ENCODE peak calls at places on chromosomes 5 and 9, in four cellular contexts. One of them, this sample, is unnamed.

GRCh38 chr9:16336833-16337232 is 533.6 kb downstream of the BNC2 start:
- DNase-seq in ovary: no peak
- DNase-seq in fibroblast of mammary gland: no peak
- DNase-seq in AG04449: no peak
- DNase-seq in this sample: no peak

GRCh38 chr5:95365302-95366095 is 25.7 kb upstream of the FAM81B start:
- DNase-seq in ovary: no peak
- DNase-seq in fibroblast of mammary gland: no peak
- DNase-seq in AG04449: no peak
- DNase-seq in this sample: no peak

GRCh38 chr5:134083517-134083916 is 31.0 kb upstream of the TCF7 start:
- DNase-seq in ovary: no peak
- DNase-seq in fibroblast of mammary gland: no peak
- DNase-seq in AG04449: no peak
- DNase-seq in this sample: no peak

GRCh38 chr5:141960449-141961323 is 2.7 kb upstream of the PCDH12 start:
- DNase-seq in ovary: peak
- DNase-seq in fibroblast of mammary gland: peak
- DNase-seq in AG04449: peak
- DNase-seq in this sample: peak

GRCh38 chr5:143594913-143595818 is 191.7 kb upstream of the NR3C1 start:
- DNase-seq in ovary: no peak
- DNase-seq in fibroblast of mammary gland: peak
- DNase-seq in AG04449: no peak
- DNase-seq in this sample: peak

GRCh38 chr5:35815089-35815936 is 41.4 kb upstream of the IL7R start:
- DNase-seq in ovary: no peak
- DNase-seq in fibroblast of mammary gland: no peak
- DNase-seq in AG04449: no peak
- DNase-seq in this sample: peak

GRCh38 chr5:81639556-81639955 is 111.3 kb downstream of the SSBP2 start:
- DNase-seq in ovary: no peak
- DNase-seq in fibroblast of mammary gland: no peak
- DNase-seq in AG04449: no peak
- DNase-seq in this sample: peak

GRCh38 chr9:70614786-70615565 is 200.5 kb upstream of the KLF9 start:
- DNase-seq in ovary: no peak
- DNase-seq in fibroblast of mammary gland: no peak
- DNase-seq in AG04449: no peak
- DNase-seq in this sample: no peak

GRCh38 chr5:1415626-1416360 is 29.4 kb downstream of the SLC6A3 start:
- DNase-seq in ovary: no peak
- DNase-seq in fibroblast of mammary gland: no peak
- DNase-seq in AG04449: no peak
- DNase-seq in this sample: no peak

GRCh38 chr5:83988293-83988685 is 267.6 kb upstream of the HAPLN1 start:
- DNase-seq in ovary: no peak
- DNase-seq in fibroblast of mammary gland: no peak
- DNase-seq in AG04449: no peak
- DNase-seq in this sample: no peak

GRCh38 chr5:93789173-93790070 is 48.0 kb upstream of the POU5F2 start:
- DNase-seq in ovary: no peak
- DNase-seq in fibroblast of mammary gland: peak
- DNase-seq in AG04449: peak
- DNase-seq in this sample: peak

GRCh38 chr5:33462456-33462855 is 21.7 kb downstream of the TARS1 start:
- DNase-seq in ovary: no peak
- DNase-seq in fibroblast of mammary gland: peak
- DNase-seq in AG04449: no peak
- DNase-seq in this sample: no peak

GRCh38 chr9:130701059-130702022 is 7.8 kb downstream of the EXOSC2 start:
- DNase-seq in ovary: peak
- DNase-seq in fibroblast of mammary gland: peak
- DNase-seq in AG04449: peak
- DNase-seq in this sample: peak

GRCh38 chr5:124746916-124747769 is 704 bp upstream of the ZNF608 start:
- DNase-seq in ovary: peak
- DNase-seq in fibroblast of mammary gland: peak
- DNase-seq in AG04449: no peak
- DNase-seq in this sample: peak

GRCh38 chr5:79236364-79236969 is 536 bp downstream of the JMY start:
- DNase-seq in ovary: no peak
- DNase-seq in fibroblast of mammary gland: no peak
- DNase-seq in AG04449: no peak
- DNase-seq in this sample: peak

GRCh38 chr9:103319979-103320378 is 324.8 kb downstream of the CYLC2 start:
- DNase-seq in ovary: no peak
- DNase-seq in fibroblast of mammary gland: no peak
- DNase-seq in AG04449: no peak
- DNase-seq in this sample: no peak

GRCh38 chr5:65828507-65828906 is 97.9 kb upstream of the ERBIN start:
- DNase-seq in ovary: no peak
- DNase-seq in fibroblast of mammary gland: peak
- DNase-seq in AG04449: no peak
- DNase-seq in this sample: no peak

GRCh38 chr9:754150-754931 is 87.2 kb upstream of the DMRT1 start:
- DNase-seq in ovary: no peak
- DNase-seq in fibroblast of mammary gland: no peak
- DNase-seq in AG04449: no peak
- DNase-seq in this sample: no peak
- TF ChIP-seq CTCF in ovary: no peak
- TF ChIP-seq CTCF in fibroblast of mammary gland: no peak
- TF ChIP-seq CTCF in AG04449: no peak
- TF ChIP-seq CTCF in this sample: no peak

DNA sequence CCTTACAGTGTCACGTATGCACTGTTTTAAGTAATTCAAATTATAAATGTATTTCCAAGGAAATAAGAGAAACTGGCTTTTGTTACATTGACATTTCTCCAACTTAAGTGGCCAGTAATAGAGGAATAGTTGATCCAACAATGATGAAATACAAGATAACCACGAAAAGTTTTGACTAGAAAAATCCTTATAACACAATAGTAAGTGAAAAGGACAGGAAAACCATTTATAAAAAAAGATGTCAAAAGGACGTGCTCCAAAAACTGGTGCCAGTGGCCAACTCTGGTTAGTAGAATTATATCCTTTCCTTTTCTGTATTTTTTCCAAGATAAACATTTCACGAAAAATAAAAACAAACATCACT is 210.9 kb downstream of the GAPVD1 start:
- DNase-seq in ovary: no peak
- DNase-seq in fibroblast of mammary gland: no peak
- DNase-seq in AG04449: no peak
- DNase-seq in this sample: no peak
- H3K4me3 ChIP-seq in ovary: no peak
- H3K4me3 ChIP-seq in fibroblast of mammary gland: no peak
- H3K4me3 ChIP-seq in AG04449: no peak
- H3K4me3 ChIP-seq in this sample: no peak

GRCh38 chr5:135977375-135977928 is 22.7 kb upstream of the LECT2 start:
- DNase-seq in ovary: no peak
- DNase-seq in fibroblast of mammary gland: no peak
- DNase-seq in AG04449: no peak
- DNase-seq in this sample: peak
- TF ChIP-seq CTCF in ovary: no peak
- TF ChIP-seq CTCF in fibroblast of mammary gland: peak
- TF ChIP-seq CTCF in AG04449: peak
- TF ChIP-seq CTCF in this sample: peak

GRCh38 chr5:149195337-149195887 is 54.1 kb downstream of the ABLIM3 start:
- DNase-seq in ovary: no peak
- DNase-seq in fibroblast of mammary gland: no peak
- DNase-seq in AG04449: no peak
- DNase-seq in this sample: no peak
- H3K4me3 ChIP-seq in ovary: no peak
- H3K4me3 ChIP-seq in fibroblast of mammary gland: no peak
- H3K4me3 ChIP-seq in AG04449: no peak
- H3K4me3 ChIP-seq in this sample: no peak

GRCh38 chr5:100623719-100624118 is 88.5 kb downstream of the FAM174A start:
- DNase-seq in ovary: no peak
- DNase-seq in fibroblast of mammary gland: peak
- DNase-seq in AG04449: no peak
- DNase-seq in this sample: peak
- TF ChIP-seq CTCF in ovary: no peak
- TF ChIP-seq CTCF in fibroblast of mammary gland: peak
- TF ChIP-seq CTCF in AG04449: peak
- TF ChIP-seq CTCF in this sample: peak

DNA sequence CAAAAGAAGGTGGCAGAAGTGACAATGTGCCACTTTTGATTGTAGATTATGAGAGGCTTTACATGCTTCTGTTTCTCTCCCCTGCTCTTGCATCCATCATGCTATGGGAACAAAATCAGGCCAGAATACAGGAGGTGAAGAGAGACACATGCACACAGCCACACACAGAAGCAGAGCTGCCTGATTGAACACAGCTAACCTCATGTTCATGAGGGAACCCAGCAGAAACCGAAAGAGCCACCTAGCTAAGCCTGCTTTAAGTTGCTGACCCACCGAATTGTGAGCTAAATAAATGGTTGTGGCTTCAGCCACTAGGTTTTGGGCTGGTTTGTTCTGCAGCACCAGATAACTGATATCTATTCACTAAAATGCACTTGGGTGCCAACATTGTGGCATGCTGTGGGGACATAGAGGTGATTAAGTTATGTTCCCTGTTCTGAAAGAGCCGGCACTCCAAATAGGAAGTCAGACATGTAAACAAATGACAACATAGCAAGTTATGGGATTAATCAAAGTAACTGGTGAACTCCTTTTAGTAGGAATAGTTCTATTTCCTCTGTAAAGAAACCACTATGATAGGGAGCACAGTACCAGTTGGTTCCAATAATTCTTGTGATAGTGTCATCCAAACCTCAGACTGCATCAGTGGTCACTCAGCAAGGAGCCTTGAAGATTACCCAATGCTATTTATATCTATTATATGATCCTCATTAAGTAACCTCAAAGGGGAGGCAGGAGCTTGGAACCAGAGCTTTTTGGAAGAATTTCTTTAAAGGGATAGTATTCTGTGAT is 93.7 kb upstream of the TNC start:
- DNase-seq in ovary: no peak
- DNase-seq in fibroblast of mammary gland: peak
- DNase-seq in AG04449: no peak
- DNase-seq in this sample: peak
- H3K4me3 ChIP-seq in ovary: no peak
- H3K4me3 ChIP-seq in fibroblast of mammary gland: no peak
- H3K4me3 ChIP-seq in AG04449: no peak
- H3K4me3 ChIP-seq in this sample: no peak

DNA sequence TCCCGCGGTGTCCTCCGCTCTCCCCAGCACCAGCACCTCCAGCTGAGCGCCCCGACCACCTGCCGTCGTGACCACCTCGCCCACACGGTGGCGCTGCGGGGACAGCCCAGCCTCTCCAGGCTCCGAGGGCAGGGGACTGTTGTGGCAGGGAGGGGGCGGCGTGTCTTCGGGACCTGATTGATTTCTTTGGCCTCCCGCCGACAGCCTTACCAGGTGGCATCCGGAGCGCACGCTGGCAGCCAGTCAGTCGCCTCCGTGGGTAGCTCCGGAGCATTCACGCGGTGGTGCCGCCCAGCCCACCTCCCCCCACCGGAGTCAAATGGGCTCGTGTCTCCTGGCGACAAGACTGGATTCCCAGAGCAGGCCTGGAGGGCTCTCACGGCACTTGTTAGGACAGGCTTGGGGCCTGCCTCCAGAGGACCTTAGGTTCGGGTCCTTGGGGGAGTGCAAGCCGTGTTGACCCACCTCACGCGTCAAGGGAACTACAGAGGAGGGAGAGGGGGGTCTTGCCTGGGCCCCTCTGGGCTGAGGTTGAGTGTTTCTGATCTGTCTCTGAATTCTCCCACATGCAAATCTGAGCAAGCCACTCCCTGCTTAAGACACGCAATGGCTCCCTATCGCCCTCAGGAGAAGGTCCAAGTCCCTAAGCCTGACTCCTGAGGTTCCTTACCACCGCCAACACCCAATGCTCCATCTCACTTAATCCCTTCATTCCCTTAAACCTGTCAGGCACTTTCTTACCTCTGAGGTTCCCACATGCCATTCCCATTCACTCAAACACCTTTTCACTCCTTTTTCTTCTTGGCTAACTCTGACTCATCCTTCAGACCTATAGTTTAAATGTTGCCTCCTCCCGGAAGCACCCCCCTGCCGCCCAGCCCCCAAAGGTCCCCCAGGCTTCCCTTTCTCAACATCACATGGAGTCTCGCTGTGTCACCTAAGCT is 51.2 kb upstream of the GGTA1 start:
- DNase-seq in ovary: peak
- DNase-seq in fibroblast of mammary gland: peak
- DNase-seq in AG04449: no peak
- DNase-seq in this sample: peak
- TF ChIP-seq CTCF in ovary: peak
- TF ChIP-seq CTCF in fibroblast of mammary gland: peak
- TF ChIP-seq CTCF in AG04449: peak
- TF ChIP-seq CTCF in this sample: peak

DNA sequence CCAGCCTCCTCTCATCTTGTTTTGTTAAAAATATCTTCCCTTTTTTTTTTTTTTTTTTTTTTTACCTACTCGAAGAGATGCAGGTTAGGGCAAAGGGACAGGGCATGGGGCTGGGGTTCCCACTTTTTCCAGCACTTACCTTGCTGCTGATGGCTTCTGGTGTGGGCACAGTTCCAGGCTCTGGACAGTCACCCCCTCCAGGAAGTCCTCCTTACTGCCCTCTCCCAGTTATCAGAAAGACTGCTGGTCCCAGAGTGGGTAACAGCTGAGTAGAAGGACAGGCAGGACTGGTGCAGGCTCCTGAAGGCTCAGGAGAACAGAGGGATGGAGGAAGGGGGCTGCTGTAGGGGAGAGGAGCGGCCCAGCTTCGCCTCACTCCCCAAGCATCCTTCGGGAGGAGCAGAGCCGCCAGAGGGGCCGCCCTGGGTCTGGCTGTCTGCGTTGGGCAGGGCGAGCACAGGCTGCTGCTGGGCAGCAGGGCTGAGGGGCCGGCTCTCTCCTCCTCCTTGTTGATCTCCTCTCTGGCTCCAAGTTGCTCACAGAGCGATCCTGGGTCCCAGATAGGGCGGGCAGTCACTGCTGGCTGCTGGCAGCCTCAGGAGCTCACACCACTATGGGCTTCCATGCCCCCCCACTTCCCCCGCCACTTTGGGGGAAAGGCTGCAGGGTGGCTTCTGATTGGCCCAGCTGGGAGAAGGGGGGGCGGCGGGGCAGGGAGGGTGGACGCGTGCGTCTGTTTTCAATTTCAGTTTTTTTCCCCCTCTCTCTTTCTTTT is at the start of gene PDGFRB:
- DNase-seq in ovary: peak
- DNase-seq in fibroblast of mammary gland: peak
- DNase-seq in AG04449: no peak
- DNase-seq in this sample: peak
- H3K4me3 ChIP-seq in ovary: peak
- H3K4me3 ChIP-seq in fibroblast of mammary gland: peak
- H3K4me3 ChIP-seq in AG04449: peak
- H3K4me3 ChIP-seq in this sample: peak

GRCh38 chr5:22709743-22710142 is 143.4 kb downstream of the CDH12 start:
- DNase-seq in ovary: no peak
- DNase-seq in fibroblast of mammary gland: no peak
- DNase-seq in AG04449: no peak
- DNase-seq in this sample: no peak

GRCh38 chr5:22710660-22711059 is 142.5 kb downstream of the CDH12 start:
- DNase-seq in ovary: no peak
- DNase-seq in fibroblast of mammary gland: no peak
- DNase-seq in AG04449: no peak
- DNase-seq in this sample: no peak

GRCh38 chr5:22708770-22709328 is 144.3 kb downstream of the CDH12 start:
- DNase-seq in ovary: no peak
- DNase-seq in fibroblast of mammary gland: no peak
- DNase-seq in AG04449: no peak
- DNase-seq in this sample: no peak
- TF ChIP-seq CTCF in ovary: no peak
- TF ChIP-seq CTCF in fibroblast of mammary gland: no peak
- TF ChIP-seq CTCF in AG04449: no peak
- TF ChIP-seq CTCF in this sample: no peak

This sample was measured in cardiac fibroblast.